ENCODE peak calls at places on chromosome 6, in four cellular contexts. T is osteoblast, I is Calu3, Z is OCI-LY7. C is an unnamed sample.

GRCh38 chr6:138678168-138678567 is 95.4 kb upstream of the CCDC28A start:
- DNase-seq in T (no peak), I (no peak), Z (no peak), C (no peak)

GRCh38 chr6:10759312-10759839 is 11.8 kb downstream of the TMEM14B start:
- DNase-seq in T (no peak), I (peak; percentile 23), Z (peak; percentile 64), C (no peak)

GRCh38 chr6:40789143-40789764 is 202.1 kb upstream of the LRFN2 start:
- DNase-seq in T (no peak), I (no peak), Z (no peak), C (no peak)

GRCh38 chr6:13872681-13873080 is 52.1 kb upstream of the RNF182 start:
- DNase-seq in T (no peak), I (no peak), Z (no peak), C (no peak)

GRCh38 chr6:134345780-134346179 is 27.9 kb upstream of the SGK1 start:
- DNase-seq in T (peak; percentile 76), I (no peak), Z (no peak), C (no peak)

GRCh38 chr6:168524644-168525043 is 83.7 kb downstream of the SMOC2 start:
- DNase-seq in T (no peak), I (no peak), Z (no peak), C (no peak)

GRCh38 chr6:46926481-46926880 is 4.7 kb upstream of the ADGRF5 start:
- DNase-seq in T (no peak), I (peak; percentile 40), Z (no peak), C (no peak)

GRCh38 chr6:33490621-33491020 is 36.2 kb downstream of the ZBTB9 start:
- DNase-seq in T (no peak), I (no peak), Z (no peak), C (no peak)

GRCh38 chr6:116969211-116969863 is 92.3 kb downstream of the RFX6 start:
- DNase-seq in T (peak; percentile 86), I (peak; percentile 50), Z (peak; percentile 57), C (no peak)

GRCh38 chr6:158575550-158575949 is 15.7 kb downstream of the TMEM181 start:
- DNase-seq in T (no peak), I (no peak), Z (no peak), C (no peak)

GRCh38 chr6:11772109-11772830 is 6.3 kb downstream of the ADTRP start:
- DNase-seq in T (peak; percentile 96), I (peak; percentile 29), Z (no peak), C (no peak)

DNA sequence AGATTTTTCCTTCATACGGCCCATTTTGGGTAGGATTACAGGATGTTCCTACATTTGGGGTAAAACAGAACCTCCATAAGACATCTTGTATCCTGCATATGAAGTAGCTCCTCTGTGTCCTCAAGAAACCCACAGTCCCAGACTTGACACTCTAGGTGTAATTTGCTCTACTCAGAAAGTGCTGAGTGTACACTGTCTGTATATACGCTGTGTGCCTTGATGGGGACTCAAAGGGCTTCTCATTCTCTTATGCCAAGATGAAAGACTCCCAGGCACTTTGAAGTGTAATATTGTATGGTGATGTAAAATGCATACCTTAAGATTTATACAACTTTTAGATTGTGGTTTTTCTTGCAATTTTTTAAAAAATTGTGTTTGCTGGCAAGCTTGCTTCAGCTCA is 5.2 kb downstream of the TFAP2D start:
- DNase-seq in T (no peak), I (no peak), Z (no peak), C (no peak)
- TF ChIP-seq CTCF in T (no peak), I (no peak), Z (no peak), C (no peak)

DNA sequence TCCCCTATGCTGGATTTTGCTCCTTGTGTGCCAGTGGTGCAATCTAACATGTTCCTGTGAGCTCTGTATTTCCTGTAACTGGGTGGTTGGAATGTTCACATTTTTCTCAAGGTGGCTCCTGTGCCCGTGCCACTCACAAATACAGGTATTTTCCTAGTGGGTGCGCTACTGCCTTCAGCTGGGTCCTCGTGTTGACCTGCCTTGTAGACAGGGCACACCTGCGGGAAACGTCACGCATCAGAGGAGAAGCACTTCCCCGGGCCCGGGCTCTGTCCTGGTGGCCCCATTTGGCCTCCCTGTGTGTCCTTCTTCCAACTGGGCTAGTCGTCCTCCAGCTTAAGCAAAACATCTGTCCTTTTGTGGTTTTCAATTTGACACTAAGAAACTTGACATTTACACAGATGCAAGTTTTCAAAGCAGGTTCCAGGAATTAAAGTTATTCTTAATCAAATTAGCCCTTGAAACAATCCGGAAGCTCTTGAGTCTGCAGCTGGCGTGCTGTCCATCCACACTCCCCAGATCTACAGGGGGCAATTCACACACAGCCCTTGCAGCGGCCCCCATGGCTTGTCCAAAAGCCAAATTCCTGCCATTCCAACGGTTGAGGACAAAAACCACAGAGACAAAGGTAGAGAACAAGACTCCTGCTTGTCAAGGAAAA is 275.1 kb downstream of the CDC5L start:
- DNase-seq in T (no peak), I (no peak), Z (peak; percentile 13), C (no peak)
- TF ChIP-seq CTCF in T (no peak), I (no peak), Z (no peak), C (no peak)

GRCh38 chr6:73803562-73804221 is 107.7 kb downstream of the CD109 start:
- DNase-seq in T (peak; percentile 82), I (peak; percentile 67), Z (peak; percentile 4), C (no peak)
- TF ChIP-seq CTCF in T (peak; percentile 67), I (peak; percentile 56), Z (peak; percentile 72), C (no peak)

DNA sequence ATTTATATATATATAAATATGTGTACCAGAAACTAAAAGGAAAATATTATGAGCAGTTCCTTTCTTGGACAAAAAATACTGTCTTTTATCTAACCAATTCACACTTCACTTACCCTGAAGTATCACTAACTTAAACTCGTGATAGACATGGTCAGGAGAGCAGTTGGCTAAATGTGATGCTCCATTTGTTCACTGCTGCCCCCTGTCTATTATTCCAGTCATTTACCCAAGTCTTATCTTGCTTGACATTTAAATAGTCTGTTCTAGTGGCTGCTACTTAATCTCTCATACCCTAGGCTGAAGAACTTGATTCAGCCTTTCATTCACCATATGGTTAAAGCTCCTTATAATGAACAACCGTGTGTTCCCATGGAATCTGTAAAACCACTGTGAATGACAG is 789.6 kb upstream of the EYS start:
- DNase-seq in T (no peak), I (no peak), Z (peak; percentile 13), C (no peak)
- TF ChIP-seq CTCF in T (no peak), I (no peak), Z (peak; percentile 63), C (no peak)

DNA sequence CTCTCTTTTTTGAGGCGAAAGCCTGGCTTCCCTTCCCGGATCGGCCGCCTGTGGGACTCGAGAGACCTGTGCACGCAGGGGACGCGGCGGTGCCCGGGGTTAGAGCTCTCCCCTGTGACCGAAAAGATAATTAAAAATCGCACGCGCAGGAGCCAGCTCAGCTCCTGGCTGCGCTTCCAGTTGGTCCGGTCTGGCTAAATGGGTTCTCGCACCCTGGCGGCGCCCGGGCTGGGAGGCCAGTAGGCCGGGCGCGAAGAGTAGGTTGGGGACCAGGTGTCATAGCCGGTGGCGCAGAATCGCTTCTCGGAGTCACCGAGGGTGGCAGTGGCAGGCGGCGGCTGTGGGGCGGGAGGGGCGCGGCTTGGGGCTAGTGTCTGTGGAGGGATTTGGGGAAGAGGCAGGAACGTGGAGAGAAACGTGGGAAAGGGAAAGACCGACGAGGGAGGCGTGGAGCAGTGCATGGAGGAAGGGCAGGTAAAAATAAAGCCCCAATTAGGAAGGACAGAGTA is 41.9 kb upstream of the SUPT3H start:
- DNase-seq in T (peak; percentile 81), I (peak; percentile 67), Z (peak; percentile 21), C (peak; percentile 51)
- TF ChIP-seq CTCF in T (no peak), I (no peak), Z (no peak), C (no peak)

GRCh38 chr6:85473748-85474147 is 23.9 kb downstream of the NT5E start:
- DNase-seq in T (no peak), I (no peak), Z (no peak), C (no peak)

GRCh38 chr6:85472744-85473143 is 22.9 kb downstream of the NT5E start:
- DNase-seq in T (no peak), I (no peak), Z (no peak), C (no peak)

GRCh38 chr6:85482206-85483040 is 32.5 kb downstream of the NT5E start:
- DNase-seq in T (peak; percentile 78), I (no peak), Z (no peak), C (no peak)

GRCh38 chr6:85479221-85479620 is 29.3 kb downstream of the NT5E start:
- DNase-seq in T (no peak), I (no peak), Z (no peak), C (no peak)

GRCh38 chr6:85476532-85476931 is 26.6 kb downstream of the NT5E start:
- DNase-seq in T (no peak), I (no peak), Z (no peak), C (no peak)
- TF ChIP-seq CTCF in T (no peak), I (no peak), Z (no peak), C (no peak)

GRCh38 chr6:97059473-97059872 is 134.9 kb downstream of the KLHL32 start:
- DNase-seq in T (peak; percentile 85), I (no peak), Z (peak; percentile 62), C (no peak)
- TF ChIP-seq CTCF in T (peak; percentile 63), I (no peak), Z (peak; percentile 91), C (no peak)

DNA sequence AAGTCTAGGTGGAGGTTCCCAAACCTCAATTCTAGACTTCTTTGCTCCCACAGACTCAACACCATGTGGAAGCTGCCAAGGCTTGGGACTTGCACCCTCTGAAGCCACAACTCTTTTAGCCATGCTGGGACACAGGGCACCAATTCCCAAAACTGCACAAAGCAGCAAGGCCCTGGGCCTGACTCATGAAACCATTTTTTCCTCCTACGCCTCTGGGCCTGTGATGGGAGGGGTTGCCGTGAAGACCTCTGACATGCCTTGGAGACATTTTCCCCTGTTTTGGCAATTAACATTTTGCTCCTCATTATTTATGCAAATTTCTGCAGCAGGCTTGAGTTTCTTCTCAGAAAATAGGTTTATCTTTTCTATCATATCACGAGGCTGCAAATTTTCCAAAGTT is 355.4 kb upstream of the RUNX2 start:
- DNase-seq in T (no peak), I (no peak), Z (no peak), C (no peak)
- TF ChIP-seq CTCF in T (no peak), I (no peak), Z (no peak), C (no peak)

DNA sequence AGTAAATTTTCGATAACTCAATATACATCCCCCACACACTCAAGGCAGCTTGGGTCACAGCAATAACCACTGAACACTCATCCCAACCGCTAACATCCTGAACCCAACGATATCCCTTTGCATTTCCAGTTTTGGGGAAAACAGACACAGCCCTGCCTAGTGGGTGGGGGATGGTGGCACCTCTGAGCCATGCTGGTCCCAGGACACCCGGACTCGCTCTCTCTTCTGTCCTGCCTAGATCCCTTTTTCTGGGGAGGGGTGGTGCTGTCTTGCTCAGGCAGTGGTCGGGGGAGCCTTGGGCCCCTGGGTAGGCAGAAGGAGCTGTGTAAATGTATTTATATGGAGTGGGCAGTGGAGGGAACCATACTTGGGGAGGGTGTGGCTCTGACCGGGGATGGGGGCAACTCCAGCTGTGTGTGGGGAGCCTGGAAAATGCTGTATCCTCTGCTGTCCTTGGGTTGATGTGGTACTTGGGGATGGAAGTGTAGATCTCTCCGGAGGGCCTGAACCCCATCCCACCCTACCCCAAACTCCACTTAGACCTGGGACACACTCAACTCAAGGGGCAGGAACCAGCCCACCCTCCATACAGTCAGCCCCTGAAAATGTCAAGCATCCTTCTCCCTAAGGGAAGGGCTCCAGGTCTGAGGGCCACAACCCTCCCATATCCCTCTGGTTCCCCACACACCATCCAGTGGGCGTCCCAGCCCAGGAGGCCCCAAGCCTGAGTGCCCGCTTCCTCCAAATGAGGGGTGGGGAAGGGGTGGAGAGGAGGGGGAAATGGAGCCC is 23.7 kb upstream of the SLC22A7 start:
- DNase-seq in T (peak; percentile 84), I (no peak), Z (no peak), C (no peak)
- TF ChIP-seq CTCF in T (no peak), I (no peak), Z (no peak), C (no peak)

C was measured in activated B cell treated with CpG ODN at 0.5 μM for 24 hours.